ENCODE peak calls at places on chromosomes 7 and 10, in five cellular contexts. Q is cardiac fibroblast, N is esophagus squamous epithelium, P is GM12878, Y is astrocyte of the spinal cord. M is an unnamed sample.

GRCh38 chr10:77159538-77160110 is 478.0 kb downstream of the KCNMA1 start:
- DNase-seq in Q (peak), N (no peak), P (no peak), Y (peak), M (peak)

GRCh38 chr10:35466170-35466569 is 129.9 kb downstream of the CCNY start:
- DNase-seq in Q (no peak), N (no peak), P (no peak), Y (no peak), M (no peak)

GRCh38 chr10:33224251-33224965 is 110.1 kb downstream of the NRP1 start:
- DNase-seq in Q (no peak), N (no peak), P (no peak), Y (no peak), M (no peak)

GRCh38 chr10:75127481-75127880 is 16.0 kb downstream of the SAMD8 start:
- DNase-seq in Q (peak), N (no peak), P (no peak), Y (no peak), M (no peak)

GRCh38 chr10:123995082-123995460 is 98.3 kb downstream of the CHST15 start:
- DNase-seq in Q (peak), N (no peak), P (no peak), Y (no peak), M (peak)

GRCh38 chr7:50629238-50629901 is 64.2 kb upstream of the DDC start:
- DNase-seq in Q (no peak), N (no peak), P (no peak), Y (no peak), M (no peak)

GRCh38 chr7:96645084-96645483 is 64.6 kb downstream of the SEM1 start:
- DNase-seq in Q (no peak), N (no peak), P (no peak), Y (no peak), M (no peak)

GRCh38 chr10:63425512-63425911 is 40.3 kb downstream of the JMJD1C start:
- DNase-seq in Q (no peak), N (no peak), P (no peak), Y (no peak), M (no peak)

GRCh38 chr7:105578496-105578895 is 2.8 kb downstream of the EFCAB10 start:
- DNase-seq in Q (peak), N (no peak), P (no peak), Y (no peak), M (peak)

GRCh38 chr7:53602817-53603418 is 567.5 kb downstream of the POM121L12 start:
- DNase-seq in Q (no peak), N (no peak), P (no peak), Y (no peak), M (no peak)

GRCh38 chr7:73308074-73308664 is 457 bp downstream of the NSUN5 start:
- DNase-seq in Q (no peak), N (no peak), P (no peak), Y (peak), M (no peak)

GRCh38 chr7:77415822-77416620 is at the start of gene GSAP:
- DNase-seq in Q (peak), N (no peak), P (no peak), Y (no peak), M (no peak)

GRCh38 chr7:114504586-114504985 is 90.0 kb downstream of the FOXP2 start:
- DNase-seq in Q (no peak), N (no peak), P (no peak), Y (no peak), M (peak)

GRCh38 chr7:99037327-99037940 is 106.5 kb downstream of the SMURF1 start:
- DNase-seq in Q (no peak), N (no peak), P (no peak), Y (no peak), M (peak)

GRCh38 chr10:131777921-131778320 is 122.9 kb upstream of the PPP2R2D start:
- DNase-seq in Q (no peak), N (no peak), P (no peak), Y (no peak), M (no peak)

DNA sequence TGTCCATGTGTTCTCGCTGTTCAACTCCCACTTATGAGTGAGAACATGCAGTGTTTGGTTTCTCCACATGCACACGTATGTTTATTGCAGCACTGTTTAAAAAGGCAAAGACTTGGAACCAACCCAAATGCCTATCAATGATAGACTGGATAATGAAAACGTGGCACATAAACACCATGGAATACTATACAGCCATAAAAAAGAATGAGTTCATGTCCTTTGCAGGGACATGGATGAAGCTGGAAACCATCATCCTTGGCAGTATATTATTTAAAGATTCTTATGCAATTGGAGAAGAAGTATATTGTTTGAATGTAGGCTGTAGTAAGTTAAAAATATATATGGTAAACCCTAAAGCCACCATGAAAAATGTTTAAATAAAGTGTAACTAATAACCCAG is 7.2 kb upstream of the CACNB2 start:
- DNase-seq in Q (no peak), N (no peak), P (no peak), Y (no peak), M (no peak)
- TF ChIP-seq CTCF in Q (no peak), N (no peak), P (no peak), Y (no peak), M (no peak)

DNA sequence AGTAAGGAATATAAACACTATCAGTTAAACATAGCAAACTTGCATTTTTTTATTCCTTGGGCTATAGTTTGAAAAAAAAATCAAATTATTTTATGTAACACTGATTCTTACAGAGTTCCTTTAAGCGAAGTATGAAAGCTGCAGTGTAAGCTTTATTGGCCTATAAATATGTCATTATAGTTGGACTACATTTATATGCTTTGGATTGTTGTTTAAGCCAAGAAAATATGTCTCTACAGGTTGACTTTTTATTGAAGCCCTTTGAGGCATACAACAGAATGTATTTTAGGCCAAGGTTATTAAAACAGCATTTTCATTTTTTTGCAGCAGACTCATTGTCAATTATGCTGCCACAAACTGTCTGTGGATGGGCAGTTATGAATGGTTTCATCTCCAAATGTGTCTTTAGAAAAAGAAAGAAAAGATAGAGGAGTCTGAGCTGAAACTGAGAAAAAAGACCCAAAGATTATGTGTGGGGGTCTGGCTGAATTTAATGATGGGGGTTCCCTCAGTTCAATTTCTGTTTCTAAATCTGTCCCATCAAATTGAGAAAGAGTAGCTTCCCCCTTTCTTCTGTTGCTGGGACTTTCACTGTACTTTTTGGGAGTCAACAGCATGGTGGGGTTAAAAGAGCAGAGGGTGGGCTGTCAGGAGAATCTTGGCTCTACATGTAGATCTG is 43.1 kb downstream of the ARID5B start:
- DNase-seq in Q (no peak), N (no peak), P (no peak), Y (no peak), M (no peak)
- H3K4me3 ChIP-seq in Q (no peak), N (no peak), P (peak), Y (no peak), M (no peak)

GRCh38 chr10:112026438-112026837 is 157.1 kb downstream of the GPAM start:
- DNase-seq in Q (no peak), N (no peak), P (no peak), Y (no peak), M (no peak)
- TF ChIP-seq CTCF in Q (no peak), N (no peak), P (no peak), Y (no peak), M (peak)

GRCh38 chr7:130140551-130141160 is 64.5 kb downstream of the TMEM209 start:
- DNase-seq in Q (no peak), N (no peak), P (no peak), Y (no peak), M (no peak)
- H3K4me3 ChIP-seq in Q (no peak), N (peak), P (peak), Y (no peak), M (peak)